ENCODE peak calls at places on chromosomes 7 and 10, in eight cellular contexts. G is Daoy; O is HFF-Myc; Z is HFFc6; J is aorta; H is naive thymus-derived CD4-positive, alpha-beta T cell; M is putamen; A is astrocyte of the spinal cord. L is an unnamed sample.

GRCh38 chr7:4766666-4767530 is 8.5 kb upstream of the AP5Z1 start:
- DNase-seq in G (no peak), O (no peak), Z (no peak), J (no peak), H (no peak), M (no peak), A (no peak), L (no peak)

GRCh38 chr10:70549962-70550845 is 52.3 kb downstream of the PRF1 start:
- DNase-seq in G (peak), O (peak), Z (peak), J (no peak), H (peak), M (peak), A (peak), L (peak)

GRCh38 chr10:86260564-86260963 is 106.0 kb downstream of the GRID1 start:
- DNase-seq in G (no peak), O (no peak), Z (no peak), J (no peak), H (no peak), M (no peak), A (no peak), L (no peak)

GRCh38 chr10:24440817-24441790 is 232.2 kb downstream of the KIAA1217 start:
- DNase-seq in G (peak), O (no peak), Z (peak), J (no peak), H (no peak), M (no peak), A (peak), L (peak)

GRCh38 chr10:53209941-53210611 is 437.5 kb upstream of the MBL2 start:
- DNase-seq in G (no peak), O (no peak), Z (no peak), J (no peak), H (no peak), M (peak), A (peak), L (peak)

GRCh38 chr7:101560856-101561255 is 68.2 kb downstream of the MYL10 start:
- DNase-seq in G (no peak), O (no peak), Z (no peak), J (no peak), H (no peak), M (no peak), A (no peak), L (no peak)

GRCh38 chr7:105988277-105988676 is 25.2 kb downstream of the CDHR3 start:
- DNase-seq in G (no peak), O (no peak), Z (no peak), J (no peak), H (no peak), M (no peak), A (no peak), L (no peak)

GRCh38 chr10:103759100-103759781 is 96.1 kb downstream of the SH3PXD2A start:
- DNase-seq in G (no peak), O (no peak), Z (peak), J (no peak), H (peak), M (peak), A (peak), L (peak)

GRCh38 chr7:98831641-98832221 is 38.1 kb downstream of the TMEM130 start:
- DNase-seq in G (peak), O (no peak), Z (peak), J (no peak), H (no peak), M (no peak), A (peak), L (no peak)

GRCh38 chr10:115772606-115773005 is 500.4 kb downstream of the GFRA1 start:
- DNase-seq in G (peak), O (no peak), Z (peak), J (no peak), H (no peak), M (peak), A (peak), L (peak)

GRCh38 chr10:2772791-2773644 is 294.3 kb upstream of the PFKP start:
- DNase-seq in G (no peak), O (no peak), Z (no peak), J (no peak), H (no peak), M (no peak), A (no peak), L (no peak)

GRCh38 chr7:27423290-27423689 is 180.7 kb downstream of the EVX1 start:
- DNase-seq in G (peak), O (no peak), Z (no peak), J (no peak), H (no peak), M (no peak), A (no peak), L (peak)

GRCh38 chr7:43337191-43337590 is 224.7 kb downstream of the HECW1 start:
- DNase-seq in G (no peak), O (no peak), Z (no peak), J (no peak), H (no peak), M (no peak), A (no peak), L (no peak)

GRCh38 chr7:87091487-87092066 is 32.1 kb upstream of the ELAPOR2 start:
- DNase-seq in G (no peak), O (no peak), Z (no peak), J (no peak), H (no peak), M (no peak), A (no peak), L (no peak)

GRCh38 chr7:95531605-95532004 is 45.9 kb downstream of the ASB4 start:
- DNase-seq in G (no peak), O (no peak), Z (no peak), J (no peak), H (no peak), M (no peak), A (no peak), L (no peak)

GRCh38 chr7:100827330-100828226 is at the start of gene EPHB4:
- DNase-seq in G (peak), O (peak), Z (peak), J (peak), H (no peak), M (no peak), A (peak), L (peak)

GRCh38 chr7:79882916-79883315 is 251.7 kb upstream of the GNAI1 start:
- DNase-seq in G (no peak), O (no peak), Z (no peak), J (no peak), H (no peak), M (no peak), A (no peak), L (no peak)

GRCh38 chr7:1098243-1099153 is 10.6 kb downstream of the GPER1 start:
- DNase-seq in G (no peak), O (no peak), Z (no peak), J (no peak), H (no peak), M (no peak), A (no peak), L (no peak)

GRCh38 chr10:60031664-60032063 is 125.3 kb upstream of the CCDC6 start:
- DNase-seq in G (no peak), O (no peak), Z (no peak), J (no peak), H (no peak), M (no peak), A (no peak), L (peak)

GRCh38 chr7:114856625-114857024 is 65.3 kb upstream of the MDFIC start:
- DNase-seq in G (peak), O (no peak), Z (no peak), J (no peak), H (no peak), M (no peak), A (no peak), L (no peak)

GRCh38 chr7:14229047-14229446 is 239.6 kb upstream of the ETV1 start:
- DNase-seq in G (no peak), O (no peak), Z (no peak), J (no peak), H (no peak), M (no peak), A (no peak), L (no peak)

GRCh38 chr7:85924062-85924461 is 719.6 kb upstream of the GRM3 start:
- DNase-seq in G (no peak), O (no peak), Z (no peak), J (no peak), H (no peak), M (no peak), A (no peak), L (no peak)

GRCh38 chr7:10863476-10863875 is 110.2 kb upstream of the PHF14 start:
- DNase-seq in G (no peak), O (no peak), Z (no peak), J (no peak), H (no peak), M (no peak), A (no peak), L (no peak)

GRCh38 chr7:44736896-44737295 is 11.8 kb upstream of the ZMIZ2 start:
- DNase-seq in G (no peak), O (no peak), Z (no peak), J (peak), H (no peak), M (no peak), A (no peak), L (no peak)

GRCh38 chr10:68052463-68052862 is 22.6 kb downstream of the HERC4 start:
- DNase-seq in G (no peak), O (no peak), Z (no peak), J (no peak), H (no peak), M (no peak), A (no peak), L (no peak)

GRCh38 chr7:91168766-91169518 is 95.3 kb upstream of the FZD1 start:
- DNase-seq in G (no peak), O (no peak), Z (no peak), J (no peak), H (no peak), M (no peak), A (peak), L (no peak)

GRCh38 chr10:33333260-33334169 is 952 bp downstream of the NRP1 start:
- DNase-seq in G (peak), O (no peak), Z (no peak), J (no peak), H (peak), M (no peak), A (no peak), L (peak)

GRCh38 chr7:106262268-106262881 is 22.4 kb downstream of the NAMPT start:
- DNase-seq in G (no peak), O (no peak), Z (no peak), J (no peak), H (no peak), M (no peak), A (no peak), L (no peak)

GRCh38 chr7:39333701-39334100 is 232.5 kb upstream of the YAE1 start:
- DNase-seq in G (no peak), O (no peak), Z (no peak), J (no peak), H (no peak), M (no peak), A (no peak), L (no peak)

GRCh38 chr10:6722616-6723004 is 142.5 kb upstream of the PRKCQ start:
- DNase-seq in G (peak), O (no peak), Z (peak), J (no peak), H (no peak), M (no peak), A (no peak), L (peak)

GRCh38 chr10:123840714-123841113 is 50.9 kb downstream of the CPXM2 start:
- DNase-seq in G (no peak), O (no peak), Z (no peak), J (no peak), H (no peak), M (no peak), A (no peak), L (no peak)

GRCh38 chr10:125061557-125062243 is 98.7 kb downstream of the CTBP2 start:
- DNase-seq in G (no peak), O (no peak), Z (no peak), J (peak), H (no peak), M (no peak), A (no peak), L (no peak)

GRCh38 chr7:5590596-5591546 is 167.2 kb upstream of the TNRC18 start:
- DNase-seq in G (no peak), O (no peak), Z (no peak), J (no peak), H (no peak), M (no peak), A (peak), L (no peak)

GRCh38 chr10:63633677-63634487 is 112.7 kb downstream of the REEP3 start:
- DNase-seq in G (peak), O (peak), Z (peak), J (no peak), H (no peak), M (no peak), A (peak), L (peak)

GRCh38 chr7:106480161-106480579 is 180.8 kb downstream of the CCDC71L start:
- DNase-seq in G (no peak), O (no peak), Z (no peak), J (no peak), H (no peak), M (no peak), A (no peak), L (no peak)

GRCh38 chr7:137354361-137354760 is 10.8 kb upstream of the PTN start:
- DNase-seq in G (peak), O (no peak), Z (no peak), J (no peak), H (no peak), M (no peak), A (peak), L (peak)

GRCh38 chr7:112782498-112782897 is 7.7 kb downstream of the TMEM168 start:
- DNase-seq in G (no peak), O (no peak), Z (no peak), J (no peak), H (no peak), M (no peak), A (no peak), L (no peak)

L was measured in HT1080.